ENCODE peak calls at places on chromosomes 7 and 10, in five cellular contexts. Q is CD8-positive, alpha-beta memory T cell; D is heart left ventricle; L is lower lobe of right lung; W is OCI-LY7. K is an unnamed sample.

GRCh38 chr7:94395141-94396041 is 696 bp downstream of the COL1A2 start:
- DNase-seq in W (peak), Q (peak), L (no peak), D (no peak), K (peak)

GRCh38 chr10:69684020-69684980 is 54.3 kb downstream of the FAM241B start:
- DNase-seq in L (peak), Q (no peak), W (no peak), D (peak), K (no peak)

GRCh38 chr7:102446387-102447156 is 13.2 kb downstream of the ORAI2 start:
- DNase-seq in D (no peak), L (no peak), W (peak), Q (no peak), K (no peak)

GRCh38 chr7:118974836-118975235 is 750.3 kb downstream of the ANKRD7 start:
- DNase-seq in L (no peak), Q (no peak), W (no peak), D (no peak), K (no peak)

GRCh38 chr10:126006264-126006663 is 109.9 kb downstream of the FANK1 start:
- DNase-seq in W (no peak), D (no peak), Q (no peak), L (no peak), K (no peak)

GRCh38 chr10:75585294-75585693 is 153.9 kb downstream of the LRMDA start:
- DNase-seq in Q (no peak), D (no peak), L (no peak), W (no peak), K (no peak)

GRCh38 chr10:118394557-118395194 is 52.6 kb upstream of the FAM204A start:
- DNase-seq in Q (no peak), W (peak), D (no peak), L (no peak), K (no peak)

GRCh38 chr10:117921421-117921820 is 125.3 kb downstream of the RAB11FIP2 start:
- DNase-seq in Q (no peak), W (no peak), L (no peak), D (no peak), K (no peak)

GRCh38 chr7:33950047-33950714 is 44.8 kb downstream of the BMPER start:
- DNase-seq in W (no peak), Q (no peak), L (no peak), D (no peak), K (no peak)

GRCh38 chr7:95922191-95922590 is 149.8 kb downstream of the DYNC1I1 start:
- DNase-seq in Q (no peak), D (no peak), W (no peak), L (no peak), K (no peak)

GRCh38 chr7:69256634-69257081 is 341.6 kb upstream of the AUTS2 start:
- DNase-seq in L (peak), D (peak), W (no peak), Q (no peak), K (no peak)

GRCh38 chr7:137590071-137590470 is 246.5 kb upstream of the PTN start:
- DNase-seq in W (no peak), D (no peak), Q (no peak), L (no peak), K (no peak)

GRCh38 chr7:36637417-36637816 is 86.9 kb downstream of the AOAH start:
- DNase-seq in D (no peak), Q (peak), W (no peak), L (no peak), K (no peak)

GRCh38 chr10:34526186-34526585 is 288.9 kb downstream of the PARD3 start:
- DNase-seq in D (no peak), Q (no peak), L (no peak), W (no peak), K (no peak)

GRCh38 chr10:130658687-130659290 is 522.6 kb downstream of the GLRX3 start:
- DNase-seq in D (no peak), W (no peak), L (no peak), Q (no peak), K (no peak)

GRCh38 chr10:3853547-3853989 is 68.6 kb upstream of the KLF6 start:
- DNase-seq in W (no peak), L (peak), Q (no peak), D (no peak), K (no peak)

GRCh38 chr10:75191821-75192568 is 18.6 kb upstream of the VDAC2 start:
- DNase-seq in W (no peak), Q (no peak), L (peak), D (no peak), K (peak)

GRCh38 chr7:117401293-117402002 is 25.8 kb downstream of the ASZ1 start:
- DNase-seq in D (no peak), W (no peak), Q (no peak), L (no peak), K (no peak)

GRCh38 chr7:73397936-73398335 is 35.6 kb upstream of the FZD9 start:
- DNase-seq in L (no peak), Q (no peak), D (no peak), W (no peak), K (no peak)

GRCh38 chr7:22672892-22673637 is 53.9 kb upstream of the IL6 start:
- DNase-seq in Q (no peak), W (no peak), L (no peak), D (no peak), K (no peak)

GRCh38 chr7:131212114-131212513 is 115.6 kb upstream of the MKLN1 start:
- DNase-seq in D (no peak), W (no peak), L (no peak), Q (no peak), K (no peak)

GRCh38 chr10:120711857-120712256 is 139.3 kb upstream of the WDR11 start:
- DNase-seq in Q (no peak), L (no peak), W (no peak), D (no peak), K (no peak)

GRCh38 chr10:51269816-51270215 is 195.5 kb downstream of the PRKG1 start:
- DNase-seq in L (no peak), W (no peak), D (no peak), Q (no peak), K (peak)

GRCh38 chr10:16799621-16800020 is 17.6 kb downstream of the RSU1 start:
- DNase-seq in D (no peak), Q (no peak), W (no peak), L (no peak), K (no peak)

GRCh38 chr10:80055760-80056159 is 22.7 kb upstream of the TMEM254 start:
- DNase-seq in D (no peak), W (no peak), L (no peak), Q (no peak), K (no peak)

GRCh38 chr7:117157121-117157870 is 165.6 kb downstream of the WNT2 start:
- DNase-seq in W (no peak), L (peak), Q (no peak), D (no peak), K (peak)

GRCh38 chr10:62614389-62615157 is 189.9 kb upstream of the ADO start:
- DNase-seq in D (no peak), Q (no peak), W (no peak), L (no peak), K (no peak)

GRCh38 chr10:43238462-43238861 is 28.4 kb downstream of the RASGEF1A start:
- DNase-seq in L (peak), W (no peak), Q (no peak), D (peak), K (no peak)

GRCh38 chr10:127145173-127145572 is 51.2 kb downstream of the INSYN2A start:
- DNase-seq in Q (no peak), L (no peak), W (no peak), D (no peak), K (peak)

GRCh38 chr10:71754562-71754961 is 18.8 kb downstream of the VSIR start:
- DNase-seq in L (no peak), Q (no peak), W (no peak), D (no peak), K (no peak)

GRCh38 chr10:119533473-119533872 is 9.0 kb downstream of the RGS10 start:
- DNase-seq in D (no peak), Q (no peak), W (no peak), L (no peak), K (no peak)

GRCh38 chr10:125091891-125092290 is 68.5 kb downstream of the CTBP2 start:
- DNase-seq in D (no peak), W (no peak), L (no peak), Q (no peak), K (no peak)

GRCh38 chr7:112763996-112764395 is 26.2 kb downstream of the TMEM168 start:
- DNase-seq in L (no peak), Q (no peak), W (no peak), D (no peak), K (no peak)

GRCh38 chr7:17852361-17852760 is 87.9 kb downstream of the SNX13 start:
- DNase-seq in W (no peak), L (no peak), Q (no peak), D (no peak), K (no peak)

GRCh38 chr10:398954-399353 is 263.7 kb downstream of the ZMYND11 start:
- DNase-seq in Q (no peak), L (no peak), D (no peak), W (no peak), K (no peak)

GRCh38 chr7:66114743-66115727 is at the start of gene CRCP:
- DNase-seq in L (peak), W (peak), D (peak), Q (peak), K (peak)

GRCh38 chr10:62130948-62131347 is 137.7 kb downstream of the RTKN2 start:
- DNase-seq in Q (no peak), W (no peak), D (no peak), L (no peak), K (peak)

DNA sequence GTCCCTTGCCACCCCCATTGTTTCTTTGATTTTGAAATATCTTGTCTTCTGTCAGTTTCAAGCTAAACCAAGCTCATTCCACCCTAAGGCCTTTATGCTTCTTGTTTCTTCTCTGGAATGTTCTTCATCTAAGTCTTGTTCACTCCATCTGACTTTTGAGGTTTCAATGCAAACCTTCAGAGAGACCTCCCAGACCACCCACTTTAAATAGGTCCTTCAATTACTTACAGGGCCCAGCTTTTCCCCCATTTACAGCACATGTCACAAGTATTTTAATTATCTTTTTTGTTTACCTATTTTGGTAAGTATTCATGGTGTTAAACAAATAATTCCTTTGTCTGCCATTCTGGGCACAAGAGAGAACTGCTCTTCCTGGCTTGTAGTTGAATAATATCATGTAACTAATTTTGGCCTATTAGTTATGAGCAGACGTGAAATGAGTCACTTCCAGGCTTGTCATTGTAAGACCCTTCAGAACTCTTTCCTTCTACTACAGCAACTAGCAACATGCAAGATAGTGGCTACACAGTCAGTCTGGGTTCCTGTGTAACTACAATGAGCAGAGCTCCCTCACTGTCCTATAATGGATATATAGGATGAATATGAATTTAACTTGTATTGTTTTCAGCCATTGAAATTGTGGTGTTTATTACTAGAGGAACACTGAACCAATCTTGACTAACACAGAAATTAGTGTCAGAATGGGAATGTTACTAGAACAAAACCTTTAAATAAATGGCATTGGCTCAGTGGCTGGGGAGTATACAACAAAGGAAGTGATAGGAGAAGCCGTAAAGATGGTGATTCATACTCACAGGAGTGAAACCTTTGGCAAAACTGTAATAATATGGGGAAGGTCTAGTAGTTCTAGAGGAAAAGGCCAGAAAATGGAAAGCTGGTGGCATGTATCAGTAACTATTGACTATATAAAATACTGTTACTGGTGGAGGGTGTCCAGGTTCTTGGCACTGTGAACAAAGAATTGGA is 2.8 kb upstream of the MTPN start:
- DNase-seq in Q (no peak), L (no peak), D (no peak), W (no peak), K (no peak)
- H3K4me3 ChIP-seq in Q (peak), L (peak), D (peak), W (peak), K (no peak)

DNA sequence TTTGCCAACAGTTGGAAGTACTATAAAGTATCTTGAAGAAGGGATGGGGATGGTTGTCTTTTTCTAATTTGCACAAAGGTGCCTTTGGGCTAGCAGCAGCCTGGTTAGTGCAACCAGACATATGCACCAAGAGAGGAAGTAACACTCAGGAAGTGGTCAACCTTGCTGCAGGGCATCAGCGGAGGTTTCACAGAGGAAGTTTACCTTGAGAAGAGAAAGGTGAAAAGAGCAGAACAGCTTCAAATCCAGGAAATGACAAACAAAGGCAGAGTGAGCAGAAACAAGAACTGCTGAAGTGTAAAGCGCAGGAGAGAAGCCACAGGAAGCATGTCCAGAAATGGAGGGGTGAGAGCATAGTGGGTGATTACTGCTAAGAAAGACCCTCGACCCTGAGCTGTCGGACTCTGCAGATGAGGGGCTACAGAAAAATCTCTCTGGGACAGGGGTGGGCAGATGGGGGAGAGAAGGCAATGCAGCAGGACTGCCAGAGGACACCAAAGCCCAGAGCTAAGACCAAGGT is 66.9 kb downstream of the STK17A start:
- DNase-seq in Q (peak), L (no peak), D (no peak), W (peak), K (no peak)
- H3K27ac ChIP-seq in Q (peak), L (peak), D (no peak), W (peak), K (peak)

DNA sequence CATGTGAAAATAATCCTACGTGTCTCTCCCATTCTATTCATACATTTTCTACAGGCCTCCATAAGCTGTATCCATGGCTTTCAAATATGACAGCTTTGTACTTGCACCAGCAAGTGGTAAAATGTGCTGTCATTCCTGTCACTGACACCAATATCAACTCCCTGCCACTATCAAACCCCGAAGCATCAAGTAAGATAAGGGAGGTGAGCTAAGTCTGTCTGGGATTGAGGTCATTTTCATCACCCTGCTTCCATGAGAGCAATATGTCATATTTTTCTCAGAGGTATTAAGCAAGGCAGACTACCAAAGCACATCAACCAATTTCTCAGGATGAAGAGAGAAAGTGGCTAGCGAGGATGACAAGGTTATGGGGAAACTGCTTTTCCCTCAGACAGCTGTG is 11.1 kb downstream of the GPR22 start:
- DNase-seq in D (no peak), W (no peak), L (no peak), Q (no peak), K (no peak)
- H3K4me3 ChIP-seq in D (peak), W (no peak), L (no peak), Q (no peak), K (no peak)

GRCh38 chr7:143376396-143376795 is 4.7 kb upstream of the ZYX start:
- DNase-seq in W (no peak), Q (no peak), L (peak), D (no peak), K (no peak)
- H3K27ac ChIP-seq in W (no peak), Q (peak), L (peak), D (no peak), K (no peak)

GRCh38 chr7:20776942-20777341 is 9.7 kb downstream of the SP8 start:
- DNase-seq in W (no peak), L (no peak), Q (no peak), D (no peak), K (no peak)

GRCh38 chr7:20778063-20778721 is 8.5 kb downstream of the SP8 start:
- DNase-seq in W (no peak), D (no peak), Q (no peak), L (peak), K (no peak)

GRCh38 chr7:20779041-20779440 is 7.6 kb downstream of the SP8 start:
- DNase-seq in D (no peak), W (no peak), Q (no peak), L (no peak), K (no peak)

GRCh38 chr7:20777377-20778062 is 9.2 kb downstream of the SP8 start:
- DNase-seq in L (no peak), Q (no peak), W (no peak), D (no peak), K (no peak)

DNA sequence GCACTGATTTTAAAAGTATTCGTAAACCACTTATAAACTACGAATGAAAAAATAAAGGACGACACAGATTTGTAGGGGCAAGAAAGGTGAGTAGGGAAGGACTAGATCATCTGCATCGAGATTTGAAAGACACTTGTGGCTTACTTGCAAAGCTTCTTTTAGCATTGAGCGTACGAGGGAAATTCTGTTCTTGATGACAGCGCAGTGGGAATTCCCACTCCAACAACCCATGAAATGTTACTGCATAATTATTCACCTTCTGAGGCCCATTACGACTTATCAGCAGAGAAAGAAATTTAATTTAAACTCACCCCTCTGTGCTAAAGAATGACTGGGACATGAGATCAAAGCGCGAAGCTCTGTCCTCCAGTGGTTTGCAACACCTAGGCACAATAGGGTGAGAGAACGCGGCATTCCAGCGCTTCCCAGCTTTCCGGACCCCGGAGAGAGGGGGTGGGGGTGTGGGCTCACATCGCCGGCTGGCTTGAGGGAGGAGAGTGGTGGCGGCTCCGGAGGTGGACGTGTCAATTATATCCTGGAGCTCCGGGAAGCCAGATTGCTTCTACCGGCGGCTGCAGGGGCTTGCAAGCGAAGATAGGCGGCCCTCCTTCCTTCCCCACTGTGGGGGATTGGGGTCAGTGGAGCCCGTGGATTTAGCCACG is 10.3 kb downstream of the SP8 start:
- DNase-seq in W (no peak), Q (no peak), D (no peak), L (no peak), K (no peak)
- H3K4me3 ChIP-seq in W (no peak), Q (no peak), D (no peak), L (no peak), K (no peak)

GRCh38 chr7:127252380-127252718 is 392 bp downstream of the GRM8 start:
- DNase-seq in D (no peak), L (no peak), Q (no peak), W (no peak), K (no peak)
- H3K27ac ChIP-seq in D (no peak), L (no peak), Q (no peak), W (no peak), K (no peak)

DNA sequence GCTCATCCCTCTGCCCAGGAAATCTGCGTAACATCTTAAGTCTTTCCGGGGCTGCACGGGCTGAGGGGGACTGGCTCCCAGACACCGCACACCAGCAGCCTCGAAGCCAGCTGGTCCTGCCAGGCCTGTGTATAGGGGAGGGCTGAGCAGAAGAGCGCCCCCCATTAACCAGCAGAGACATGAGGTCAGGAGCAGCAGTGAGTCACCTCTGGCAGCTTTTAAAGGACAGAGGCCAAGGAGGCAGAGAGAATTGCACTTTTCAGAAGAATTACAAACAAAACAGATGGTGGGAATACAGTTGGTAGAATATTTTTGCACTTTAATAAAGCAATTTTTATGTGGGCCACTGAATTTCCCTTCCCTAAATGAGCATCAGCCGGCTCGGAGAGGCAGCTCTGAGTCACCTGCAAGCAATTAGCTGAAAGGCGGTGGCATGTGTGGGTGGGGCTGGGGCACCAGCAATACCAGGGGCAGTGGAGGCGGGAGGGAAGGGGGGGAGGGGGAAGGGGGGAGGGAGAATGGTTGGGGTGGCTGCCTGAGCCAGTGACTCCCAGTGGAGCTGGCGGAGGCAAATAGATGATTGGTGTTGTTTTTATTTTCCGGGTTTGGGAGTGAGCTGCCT is 39.1 kb downstream of the GOLGA7B start:
- DNase-seq in Q (no peak), L (peak), D (no peak), W (no peak), K (no peak)
- H3K4me3 ChIP-seq in Q (no peak), L (no peak), D (no peak), W (no peak), K (no peak)

GRCh38 chr7:41134873-41135250 is 568.0 kb downstream of the INHBA start:
- DNase-seq in W (no peak), Q (no peak), D (no peak), L (no peak), K (no peak)
- H3K27ac ChIP-seq in W (no peak), Q (no peak), D (no peak), L (no peak), K (no peak)